ENCODE peak calls at places on chromosome X, in four cellular contexts. Z is H1, T is K562, V is HepG2. Q is an unnamed sample.

GRCh38 chrX:1537031-1537715 is at the start of gene P2RY8:
- DNase-seq in Z (no peak), T (no peak), V (peak), Q (no peak)

GRCh38 chrX:65644621-65645287 is 22.7 kb upstream of the MSN start:
- DNase-seq in Z (no peak), T (no peak), V (no peak), Q (peak)

GRCh38 chrX:17656556-17656955 is 80.7 kb upstream of the SCML1 start:
- DNase-seq in Z (peak), T (no peak), V (no peak), Q (no peak)

GRCh38 chrX:106894978-106895452 is 8.1 kb downstream of the RIPPLY1 start:
- DNase-seq in Z (no peak), T (no peak), V (peak), Q (peak)

GRCh38 chrX:19046343-19047215 is 62.7 kb upstream of the PHKA2 start:
- DNase-seq in Z (no peak), T (no peak), V (no peak), Q (no peak)

GRCh38 chrX:68992998-68993397 is 164.2 kb downstream of the EFNB1 start:
- DNase-seq in Z (peak), T (no peak), V (no peak), Q (no peak)

GRCh38 chrX:150363561-150364346 is 637 bp downstream of the MAMLD1 start:
- DNase-seq in Z (peak), T (no peak), V (no peak), Q (peak)

GRCh38 chrX:122475306-122475705 is 708.8 kb upstream of the GRIA3 start:
- DNase-seq in Z (no peak), T (no peak), V (no peak), Q (no peak)

GRCh38 chrX:23504895-23505294 is 162.4 kb upstream of the PRDX4 start:
- DNase-seq in Z (no peak), T (no peak), V (no peak), Q (no peak)

GRCh38 chrX:72245461-72246089 is 6.7 kb upstream of the ERCC6L start:
- DNase-seq in Z (peak), T (peak), V (peak), Q (peak)

GRCh38 chrX:19585370-19586082 is 70.2 kb upstream of the MAP3K15 start:
- DNase-seq in Z (no peak), T (no peak), V (no peak), Q (no peak)

GRCh38 chrX:123422875-123423274 is 238.8 kb downstream of the GRIA3 start:
- DNase-seq in Z (no peak), T (peak), V (peak), Q (peak)

GRCh38 chrX:77675986-77676385 is 110.0 kb downstream of the ATRX start:
- DNase-seq in Z (no peak), T (no peak), V (no peak), Q (no peak)

GRCh38 chrX:119343856-119344255 is 55.3 kb upstream of the SLC25A43 start:
- DNase-seq in Z (no peak), T (no peak), V (no peak), Q (no peak)

GRCh38 chrX:36431819-36432218 is 512.3 kb downstream of the CFAP47 start:
- DNase-seq in Z (no peak), T (no peak), V (no peak), Q (no peak)

GRCh38 chrX:97683256-97683655 is 799.5 kb downstream of the RPA4 start:
- DNase-seq in Z (no peak), T (no peak), V (no peak), Q (no peak)

GRCh38 chrX:39749135-39749534 is 348.6 kb downstream of the BCOR start:
- DNase-seq in Z (no peak), T (no peak), V (no peak), Q (peak)
- TF ChIP-seq POLR2AphosphoS5 in Z (no peak), T (no peak), V (no peak), Q (no peak)

GRCh38 chrX:104929324-104929723 is 291.2 kb downstream of the TEX13A start:
- DNase-seq in Z (no peak), T (no peak), V (no peak), Q (no peak)
- TF ChIP-seq JUN in Z (no peak), T (no peak), V (no peak), Q (no peak)

DNA sequence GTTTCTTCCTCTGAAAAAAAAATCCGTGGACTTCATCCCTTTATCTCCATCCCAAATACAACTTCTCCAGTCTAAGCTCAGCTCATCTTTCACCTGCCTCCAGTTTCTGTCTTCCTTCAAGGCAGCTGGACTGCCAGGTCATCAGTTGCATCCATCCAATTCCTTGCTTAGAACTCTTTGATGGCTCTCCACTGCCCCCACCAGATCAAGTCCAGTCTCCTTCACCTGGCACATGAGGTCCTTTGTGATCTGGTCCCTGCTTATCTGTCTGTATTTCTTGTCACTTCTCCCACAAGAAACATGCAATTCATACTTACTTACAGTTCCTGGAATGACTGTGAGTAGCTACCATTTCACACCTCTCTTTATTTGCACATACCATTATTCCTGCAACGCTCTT is 33.8 kb downstream of the OTUD6A start:
- DNase-seq in Z (no peak), T (peak), V (peak), Q (peak)
- H3K4me3 ChIP-seq in Z (no peak), T (no peak), V (no peak), Q (no peak)

GRCh38 chrX:85993539-85994197 is 53.7 kb downstream of the CHM start:
- DNase-seq in Z (no peak), T (no peak), V (no peak), Q (peak)

GRCh38 chrX:85994228-85994627 is 53.1 kb downstream of the CHM start:
- DNase-seq in Z (no peak), T (no peak), V (peak), Q (no peak)

GRCh38 chrX:85992811-85993229 is 54.5 kb downstream of the CHM start:
- DNase-seq in Z (no peak), T (no peak), V (peak), Q (peak)

GRCh38 chrX:85988353-85988752 is 59.0 kb downstream of the CHM start:
- DNase-seq in Z (no peak), T (no peak), V (no peak), Q (no peak)
- TF ChIP-seq POLR2AphosphoS5 in Z (no peak), T (no peak), V (no peak), Q (no peak)

DNA sequence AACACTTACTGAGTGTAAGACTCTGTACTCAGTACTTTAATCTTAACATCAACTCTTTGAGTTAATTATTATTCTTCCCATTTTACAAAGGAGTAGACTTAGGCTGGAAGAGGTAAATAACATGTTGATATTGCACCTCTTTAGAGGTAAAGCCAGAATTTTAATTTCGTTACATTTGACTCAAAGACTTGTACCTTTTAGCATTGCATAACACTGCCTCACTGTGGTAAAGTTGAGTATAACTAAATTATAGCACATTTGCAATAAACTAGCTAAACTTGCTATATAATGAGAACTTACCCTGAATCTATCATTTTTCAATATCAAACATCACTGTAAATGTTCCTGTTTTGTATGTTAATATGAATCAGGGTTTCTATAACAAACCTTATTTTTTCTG is 218.5 kb downstream of the PRR32 start:
- DNase-seq in Z (no peak), T (no peak), V (no peak), Q (no peak)
- TF ChIP-seq JUN in Z (no peak), T (no peak), V (no peak), Q (no peak)